ENCODE peak calls at places on chromosome 9, in six cellular contexts. M is Panc1, F is ovary, G is brain microvascular endothelial cell, C is hepatocyte, T is fibroblast of lung. K is an unnamed sample.
A peak's percentile ranks its signal among the peaks of the same experiment; 100 is the strongest.

GRCh38 chr9:133954862-133955529 is 37.1 kb downstream of the VAV2 start:
- DNase-seq in G (no peak), M (no peak), F (no peak), T (no peak), C (no peak), K (no peak)

GRCh38 chr9:70406446-70406862 is 8.0 kb downstream of the KLF9 start:
- DNase-seq in F (no peak), T (peak; percentile 74), G (peak; percentile 59), C (no peak), M (no peak), K (no peak)

GRCh38 chr9:137000177-137000930 is 4.0 kb upstream of the CLIC3 start:
- DNase-seq in M (no peak), C (no peak), T (peak; percentile 67), G (peak; percentile 66), F (no peak), K (no peak)

GRCh38 chr9:68740561-68740960 is 35.5 kb downstream of the PIP5K1B start:
- DNase-seq in G (no peak), M (peak; percentile 5), F (no peak), T (no peak), C (peak; percentile 73), K (no peak)

GRCh38 chr9:22044583-22044982 is 35.5 kb upstream of the CDKN2B start:
- DNase-seq in C (no peak), F (no peak), M (no peak), T (peak; percentile 94), G (peak; percentile 86), K (no peak)

GRCh38 chr9:32468740-32469139 is 57.3 kb downstream of the RIGI start:
- DNase-seq in F (no peak), C (no peak), G (no peak), T (no peak), M (no peak), K (no peak)

GRCh38 chr9:107739601-107740082 is 250.1 kb upstream of the KLF4 start:
- DNase-seq in C (no peak), M (no peak), F (peak; percentile 93), T (peak; percentile 70), G (no peak), K (no peak)

GRCh38 chr9:14136047-14136446 is 177.9 kb downstream of the NFIB start:
- DNase-seq in F (no peak), M (no peak), G (no peak), T (no peak), C (no peak), K (no peak)

GRCh38 chr9:121445986-121446385 is 53.7 kb downstream of the GGTA1 start:
- DNase-seq in M (no peak), G (no peak), F (no peak), T (no peak), C (no peak), K (no peak)

GRCh38 chr9:92030367-92030766 is 80.3 kb upstream of the ROR2 start:
- DNase-seq in C (no peak), M (no peak), T (no peak), G (no peak), F (no peak), K (no peak)

GRCh38 chr9:126499005-126499910 is 114.5 kb upstream of the LMX1B start:
- DNase-seq in G (peak; percentile 21), T (peak; percentile 36), F (peak; percentile 64), C (peak; percentile 58), M (no peak), K (no peak)

GRCh38 chr9:15420796-15421195 is 1.9 kb upstream of the SNAPC3 start:
- DNase-seq in G (peak; percentile 63), C (no peak), M (no peak), F (no peak), T (peak; percentile 17), K (no peak)

GRCh38 chr9:69171049-69171448 is 3.0 kb upstream of the TJP2 start:
- DNase-seq in T (peak; percentile 91), F (no peak), C (peak; percentile 50), M (no peak), G (no peak), K (no peak)

GRCh38 chr9:5435912-5436311 is 1.8 kb downstream of the PLGRKT start:
- DNase-seq in M (no peak), F (no peak), T (peak; percentile 26), C (no peak), G (no peak), K (no peak)

GRCh38 chr9:114302727-114303126 is 20.2 kb upstream of the ORM1 start:
- DNase-seq in C (no peak), M (no peak), T (no peak), G (no peak), F (peak; percentile 12), K (no peak)

GRCh38 chr9:121105531-121105930 is 30.8 kb downstream of the CNTRL start:
- DNase-seq in F (no peak), G (no peak), T (no peak), M (no peak), C (no peak), K (no peak)

GRCh38 chr9:33452828-33453271 is 5.5 kb upstream of the AQP3 start:
- DNase-seq in T (peak; percentile 81), F (peak; percentile 50), G (peak; percentile 78), C (peak; percentile 89), M (no peak), K (peak; percentile 61)

GRCh38 chr9:133493428-133493827 is 14.5 kb upstream of the SLC2A6 start:
- DNase-seq in C (no peak), T (no peak), M (no peak), F (no peak), G (no peak), K (no peak)

GRCh38 chr9:128685636-128686489 is 3.2 kb upstream of the SET start:
- DNase-seq in F (no peak), C (peak; percentile 57), T (no peak), G (no peak), M (no peak), K (no peak)

GRCh38 chr9:85723220-85723619 is 18.5 kb downstream of the AGTPBP1 start:
- DNase-seq in F (no peak), C (peak; percentile 45), G (no peak), M (no peak), T (no peak), K (no peak)

GRCh38 chr9:32954642-32955041 is 46.8 kb downstream of the APTX start:
- DNase-seq in T (peak; percentile 84), G (no peak), F (no peak), M (no peak), C (no peak), K (no peak)

GRCh38 chr9:130805510-130806387 is 29.3 kb upstream of the ABL1 start:
- DNase-seq in T (peak; percentile 40), F (no peak), C (no peak), G (no peak), M (no peak), K (no peak)

GRCh38 chr9:89752154-89752553 is 147.3 kb downstream of the GADD45G start:
- DNase-seq in M (no peak), F (no peak), C (no peak), G (no peak), T (no peak), K (no peak)

GRCh38 chr9:112846528-112847488 is 43.9 kb downstream of the SLC46A2 start:
- DNase-seq in C (no peak), F (no peak), M (no peak), G (no peak), T (peak; percentile 79), K (no peak)

DNA sequence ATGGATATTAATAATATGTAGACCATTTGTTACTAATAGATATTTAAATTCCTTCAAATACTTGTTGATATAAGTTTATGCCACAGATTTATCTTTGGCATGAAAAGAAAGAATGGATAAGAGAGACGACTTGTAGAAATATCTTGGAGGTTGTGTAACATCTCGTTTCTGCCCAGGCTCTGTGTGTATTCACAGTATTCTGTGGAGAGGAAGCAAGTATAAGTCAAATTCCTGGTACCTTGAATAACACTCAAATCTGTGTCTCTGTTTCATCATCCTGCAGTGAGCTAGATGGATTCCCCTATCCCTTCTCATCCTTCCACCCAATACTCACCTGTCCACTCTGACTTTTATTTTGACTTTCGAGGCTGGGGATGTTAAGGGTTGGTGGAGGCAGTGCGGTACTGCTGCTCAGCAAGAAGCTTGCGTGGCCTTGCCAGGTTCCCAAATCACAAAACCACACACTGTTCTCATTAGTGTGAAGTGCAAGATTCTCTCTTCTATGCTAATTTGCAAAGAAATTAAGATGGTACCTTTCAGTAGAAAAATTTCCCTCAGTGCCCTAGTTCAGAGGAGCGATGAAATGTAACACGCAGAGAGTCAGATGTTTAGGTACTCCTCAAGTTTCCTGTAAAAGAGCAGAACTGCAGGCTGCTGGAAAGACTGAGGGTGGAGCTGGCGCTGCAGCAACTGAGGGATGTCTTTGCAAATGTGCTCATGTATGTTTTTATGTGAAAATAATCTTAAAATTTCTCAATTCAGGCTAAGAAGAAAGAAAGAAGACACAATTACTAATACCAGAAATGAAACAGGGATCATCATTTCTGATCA is 42.6 kb upstream of the ANKRD18A start:
- DNase-seq in C (peak; percentile 30), M (no peak), G (peak; percentile 47), T (peak; percentile 12), F (no peak), K (no peak)
- TF ChIP-seq CTCF in C (peak; percentile 48), M (peak; percentile 64), G (peak; percentile 86), T (no peak), F (no peak), K (peak; percentile 12)

DNA sequence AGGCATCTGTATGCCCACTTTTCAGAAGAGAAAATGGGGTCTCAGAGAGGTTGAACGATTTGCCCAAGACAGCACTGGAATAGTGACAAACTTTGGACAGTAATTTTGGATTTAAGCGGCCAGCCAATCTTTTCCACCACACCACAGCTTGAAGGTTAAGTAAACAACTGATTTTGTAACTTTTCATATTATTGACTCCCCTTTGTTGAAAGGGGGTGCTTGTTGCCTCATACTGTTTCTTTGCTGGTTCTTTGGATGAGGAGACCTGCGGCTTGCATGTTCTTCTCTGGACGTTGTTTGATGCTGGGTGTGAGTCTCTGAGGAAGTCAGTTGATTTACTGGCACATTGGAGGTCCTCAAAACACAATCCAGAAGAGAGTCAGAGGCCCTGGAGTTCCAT is 11.7 kb upstream of the GABBR2 start:
- DNase-seq in G (no peak), C (no peak), M (no peak), T (no peak), F (no peak), K (no peak)
- TF ChIP-seq CTCF in G (no peak), C (no peak), M (no peak), T (no peak), F (no peak), K (no peak)

GRCh38 chr9:73199886-73200285 is 48.2 kb downstream of the ANXA1 start:
- DNase-seq in C (peak; percentile 28), T (no peak), F (no peak), M (no peak), G (no peak), K (no peak)
- TF ChIP-seq CTCF in C (peak; percentile 35), T (peak; percentile 19), F (no peak), M (peak; percentile 79), G (peak; percentile 53), K (peak; percentile 12)

DNA sequence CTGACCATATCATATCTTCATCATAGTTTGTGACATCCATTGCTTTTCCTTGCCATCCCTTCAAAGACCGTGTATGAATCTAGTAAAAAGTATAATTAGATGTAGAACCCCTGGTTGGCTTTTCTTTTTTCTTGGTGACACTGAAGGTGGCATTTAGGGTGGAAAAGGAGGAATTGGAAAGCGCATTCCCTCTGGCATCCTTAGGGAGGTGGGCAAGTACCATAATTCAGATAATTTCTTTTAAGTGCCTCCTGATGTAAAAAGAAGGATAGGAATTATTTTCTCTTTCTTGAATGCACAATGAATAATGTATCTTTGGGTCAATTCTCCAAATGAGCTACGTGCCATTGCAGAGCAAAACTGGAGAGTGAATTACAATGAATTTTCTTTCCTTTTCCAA is 73.2 kb upstream of the SMARCA2 start:
- DNase-seq in F (no peak), C (no peak), M (no peak), T (no peak), G (no peak), K (no peak)
- TF ChIP-seq CTCF in F (no peak), C (peak; percentile 20), M (no peak), T (peak; percentile 33), G (no peak), K (peak; percentile 66)

GRCh38 chr9:35646583-35647265 is 4.0 kb downstream of the SIT1 start:
- DNase-seq in M (no peak), T (peak; percentile 80), G (peak; percentile 81), F (peak; percentile 97), C (peak; percentile 97), K (peak; percentile 94)
- TF ChIP-seq CTCF in M (no peak), T (peak; percentile 73), G (peak; percentile 82), F (peak; percentile 99), C (peak; percentile 97), K (peak; percentile 87)

K was measured in D721Med.